ENCODE peak calls at places on chromosomes 16 and 17, in ten cellular contexts. K is testis, D is IMR-90, H is heart left ventricle, W is right lobe of liver, F is transverse colon, X is A549, E is esophagus squamous epithelium, S is body of pancreas, O is uterus. U is an unnamed sample.
A peak's percentile ranks its signal among the peaks of the same experiment; 100 is the strongest.

GRCh38 chr16:81881228-81881627 is 102.1 kb downstream of the PLCG2 start:
- DNase-seq in H (no peak), X (no peak), E (no peak), D (no peak), O (no peak), W (no peak), S (no peak), F (no peak), K (no peak), U (no peak)

GRCh38 chr17:47870042-47870441 is 19.1 kb upstream of the SP6 start:
- DNase-seq in F (no peak), D (no peak), K (no peak), O (no peak), E (no peak), X (no peak), S (no peak), W (peak; percentile 1), H (no peak), U (no peak)

GRCh38 chr17:51228177-51228576 is 31.7 kb downstream of the MBTD1 start:
- DNase-seq in F (no peak), X (no peak), D (peak; percentile 68), W (no peak), E (no peak), H (no peak), S (no peak), K (no peak), O (no peak), U (no peak)

GRCh38 chr17:50863221-50863843 is 2.8 kb downstream of the TOB1 start:
- DNase-seq in X (peak; percentile 81), E (no peak), O (no peak), S (peak; percentile 73), D (no peak), F (peak; percentile 71), W (no peak), H (peak; percentile 48), K (peak; percentile 73), U (peak; percentile 90)

GRCh38 chr16:67761924-67762323 is 42.8 kb upstream of the GFOD2 start:
- DNase-seq in W (no peak), F (no peak), H (no peak), E (no peak), O (no peak), S (no peak), K (no peak), D (no peak), X (no peak), U (no peak)

GRCh38 chr16:49362230-49362629 is 11.4 kb upstream of the C16orf78 start:
- DNase-seq in E (no peak), X (no peak), W (no peak), S (no peak), H (no peak), F (no peak), O (no peak), D (no peak), K (no peak), U (no peak)

GRCh38 chr16:23466162-23466885 is 13.3 kb upstream of the COG7 start:
- DNase-seq in F (no peak), H (no peak), W (no peak), O (no peak), D (peak; percentile 96), E (no peak), S (no peak), K (no peak), X (peak; percentile 73), U (no peak)

GRCh38 chr17:48646183-48647102 is 20.3 kb upstream of the HOXB9 start:
- DNase-seq in K (no peak), O (no peak), H (no peak), D (no peak), E (no peak), F (peak; percentile 82), S (no peak), X (peak; percentile 80), W (no peak), U (no peak)

GRCh38 chr17:15451681-15452080 is 15.7 kb downstream of the CDRT4 start:
- DNase-seq in X (no peak), E (no peak), K (no peak), H (no peak), D (no peak), S (no peak), W (no peak), F (no peak), O (peak; percentile 9), U (no peak)

GRCh38 chr17:32118835-32119234 is 23.5 kb upstream of the RHOT1 start:
- DNase-seq in W (no peak), E (no peak), D (no peak), H (no peak), K (no peak), X (no peak), O (no peak), S (no peak), F (no peak), U (no peak)

DNA sequence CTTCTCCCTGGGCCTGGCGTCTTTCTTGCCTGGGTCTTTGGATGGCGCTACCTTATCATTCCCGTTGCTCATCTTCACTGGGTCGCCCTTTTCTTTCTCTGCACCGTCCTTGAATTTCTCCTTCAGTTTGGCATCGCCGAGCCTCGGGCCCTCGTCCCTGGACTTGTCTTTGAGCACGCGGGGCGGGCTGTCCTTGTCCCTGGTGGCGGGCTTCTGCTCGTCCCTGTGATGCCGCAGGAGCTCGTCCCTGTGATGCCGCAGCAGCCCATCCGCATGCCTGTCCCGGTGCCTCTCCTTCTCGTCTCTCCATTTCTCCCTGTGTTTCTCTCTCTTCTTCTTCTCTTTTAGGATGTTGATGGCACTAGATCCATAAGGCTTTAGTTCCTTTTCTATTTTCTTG is 64.3 kb downstream of the ZNF778 start:
- DNase-seq in D (no peak), X (no peak), K (no peak), W (no peak), S (no peak), F (no peak), H (no peak), O (no peak), E (no peak), U (no peak)
- H3K9me3 ChIP-seq in D (no peaks in the 10 kb centered on the region), X (no peaks in the 10 kb centered on the region), K (no peaks in the 10 kb centered on the region), W (no peaks in the 10 kb centered on the region), S (no peaks in the 10 kb centered on the region), F (no peaks in the 10 kb centered on the region), H (no peaks in the 10 kb centered on the region), O (no peaks in the 10 kb centered on the region), E (no peaks in the 10 kb centered on the region), U (no peaks in the 10 kb centered on the region)

GRCh38 chr17:58516644-58517377 is 2.4 kb upstream of the MTMR4 start:
- DNase-seq in S (peak; percentile 21), H (no peak), F (peak; percentile 69), E (no peak), O (no peak), D (no peak), K (no peak), W (peak; percentile 88), X (no peak), U (no peak)

GRCh38 chr17:58515286-58515685 is 848 bp upstream of the MTMR4 start:
- DNase-seq in O (no peak), F (no peak), H (no peak), E (no peak), D (no peak), X (no peak), S (no peak), K (no peak), W (no peak), U (no peak)

GRCh38 chr17:58517378-58517927 is 3.0 kb upstream of the MTMR4 start:
- DNase-seq in K (no peak), W (no peak), F (no peak), D (no peak), E (no peak), S (peak; percentile 93), H (no peak), O (no peak), X (no peak), U (no peak)

GRCh38 chr17:58520843-58521430 is 6.5 kb upstream of the MTMR4 start:
- DNase-seq in H (no peak), K (no peak), E (no peak), X (peak; percentile 58), O (no peak), F (no peak), W (no peak), D (peak; percentile 13), S (peak; percentile 12), U (no peak)

GRCh38 chr17:58517928-58518609 is 3.6 kb upstream of the MTMR4 start:
- DNase-seq in F (peak; percentile 100), O (peak; percentile 100), S (peak; percentile 99), X (peak; percentile 100), H (peak; percentile 100), K (peak; percentile 100), D (peak; percentile 100), W (peak; percentile 100), E (peak; percentile 100), U (peak; percentile 100)
- TF ChIP-seq POLR2A in F (peak; percentile 74), O (peak; percentile 26), S (peak; percentile 83), X (peak; percentile 39), H (no peak), K (no peak), D (peak; percentile 42), W (peak; percentile 69), E (peak; percentile 36), U (no peak)

DNA sequence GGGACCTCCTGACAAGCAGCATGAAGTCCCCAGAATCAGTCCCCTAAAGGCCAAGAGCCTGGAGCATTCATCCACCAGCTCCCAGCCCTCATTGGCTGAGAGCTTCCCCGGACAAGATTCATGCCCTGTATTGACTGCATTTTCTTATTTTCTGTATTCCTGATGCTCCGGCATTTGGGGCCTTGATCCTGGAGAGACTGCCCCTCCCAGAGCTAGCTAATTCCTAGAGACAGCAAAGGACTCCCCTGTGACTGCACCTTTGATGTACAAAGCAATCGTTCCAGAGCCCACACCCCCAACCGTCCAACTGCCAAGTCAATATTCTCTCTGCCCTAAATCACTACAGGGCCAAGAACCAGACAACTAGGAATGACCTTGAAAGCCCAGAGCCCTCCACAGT is 93.5 kb upstream of the CDH5 start:
- DNase-seq in S (no peak), F (no peak), X (no peak), K (no peak), E (no peak), H (no peak), O (no peak), W (no peak), D (no peak), U (no peak)
- H3K4me1 ChIP-seq in S (peaks cover 8% of the 10 kb centered on the region), F (peaks cover 3% of the 10 kb centered on the region), X (peaks cover 2% of the 10 kb centered on the region), K (no peaks in the 10 kb centered on the region), E (peaks cover 79% of the 10 kb centered on the region), H (no peaks in the 10 kb centered on the region), O (no peaks in the 10 kb centered on the region), W (peaks cover 4% of the 10 kb centered on the region), D (peaks cover 7% of the 10 kb centered on the region), U (peaks cover 17% of the 10 kb centered on the region)

GRCh38 chr17:77218902-77219301 is 78.1 kb downstream of the SEC14L1 start:
- DNase-seq in X (no peak), O (no peak), H (no peak), S (no peak), K (no peak), D (no peak), W (peak; percentile 40), E (no peak), F (no peak), U (no peak)

GRCh38 chr17:77217566-77217965 is 76.8 kb downstream of the SEC14L1 start:
- DNase-seq in W (peak; percentile 37), K (peak; percentile 38), O (no peak), X (no peak), E (no peak), F (no peak), S (no peak), H (no peak), D (no peak), U (no peak)

GRCh38 chr17:77223642-77224420 is 83.1 kb downstream of the SEC14L1 start:
- DNase-seq in E (no peak), O (no peak), H (peak; percentile 35), F (no peak), S (no peak), W (no peak), K (no peak), D (no peak), X (no peak), U (no peak)

GRCh38 chr17:77225246-77225645 is 84.5 kb downstream of the SEC14L1 start:
- DNase-seq in X (no peak), E (no peak), D (no peak), O (no peak), W (no peak), F (no peak), H (no peak), S (no peak), K (no peak), U (no peak)

GRCh38 chr17:77222356-77222755 is 81.6 kb downstream of the SEC14L1 start:
- DNase-seq in H (no peak), D (no peak), K (no peak), E (no peak), S (no peak), O (no peak), F (no peak), W (no peak), X (no peak), U (no peak)
- H3K9me3 ChIP-seq in H (no peaks in the 10 kb centered on the region), D (peaks cover 3% of the 10 kb centered on the region), K (no peaks in the 10 kb centered on the region), E (no peaks in the 10 kb centered on the region), S (no peaks in the 10 kb centered on the region), O (no peaks in the 10 kb centered on the region), F (no peaks in the 10 kb centered on the region), W (no peaks in the 10 kb centered on the region), X (peaks cover 5% of the 10 kb centered on the region), U (no peaks in the 10 kb centered on the region)